ENCODE peak calls at places on chromosomes 13 and 19, in five cellular contexts. V, S, E, Y and O are unnamed samples.

GRCh38 chr19:52099497-52100138 is 4.1 kb upstream of the ZNF841 start:
- DNase-seq in S (no peak), E (no peak), Y (peak), V (no peak), O (no peak)

GRCh38 chr13:72255908-72256307 is 388.9 kb upstream of the DACH1 start:
- DNase-seq in Y (no peak), E (peak), V (no peak), S (peak), O (no peak)

GRCh38 chr13:54657588-54657987 is 1629.0 kb downstream of the OLFM4 start:
- DNase-seq in S (no peak), V (no peak), E (no peak), Y (no peak), O (no peak)

GRCh38 chr19:54299126-54299498 is 13.9 kb downstream of the LILRA5 start:
- DNase-seq in Y (no peak), V (no peak), E (no peak), S (no peak), O (no peak)

GRCh38 chr19:54660306-54660705 is 2.5 kb upstream of the LILRB4 start:
- DNase-seq in S (no peak), E (no peak), V (no peak), Y (no peak), O (no peak)

GRCh38 chr19:51799311-51799997 is 4.5 kb downstream of the FPR3 start:
- DNase-seq in Y (peak), E (no peak), V (peak), S (peak), O (no peak)

GRCh38 chr19:595326-596262 is 5.9 kb downstream of the HCN2 start:
- DNase-seq in E (no peak), S (no peak), V (no peak), Y (no peak), O (no peak)

GRCh38 chr13:109135018-109135417 is 505.6 kb downstream of the MYO16 start:
- DNase-seq in E (no peak), V (no peak), Y (no peak), S (no peak), O (no peak)

GRCh38 chr19:45497791-45498190 is 452 bp upstream of the PPM1N start:
- DNase-seq in E (peak), Y (no peak), V (no peak), S (no peak), O (no peak)

GRCh38 chr13:60370343-60370742 is 26.7 kb upstream of the TDRD3 start:
- DNase-seq in V (no peak), Y (no peak), S (no peak), E (no peak), O (no peak)

GRCh38 chr13:60372141-60372540 is 24.9 kb upstream of the TDRD3 start:
- DNase-seq in E (no peak), S (no peak), Y (no peak), V (no peak), O (no peak)

GRCh38 chr13:60363288-60363687 is 33.7 kb upstream of the TDRD3 start:
- DNase-seq in S (no peak), E (no peak), Y (no peak), V (no peak), O (no peak)

GRCh38 chr13:60369242-60369641 is 27.8 kb upstream of the TDRD3 start:
- DNase-seq in E (no peak), Y (no peak), S (no peak), V (no peak), O (no peak)
- TF ChIP-seq CTCF in E (peak), Y (peak), S (peak), V (peak), O (no peak)

GRCh38 chr19:13831560-13832056 is 36.4 kb downstream of the ZSWIM4 start:
- DNase-seq in V (no peak), Y (peak), S (no peak), E (no peak), O (no peak)

GRCh38 chr19:13835791-13836723 is 40.8 kb downstream of the ZSWIM4 start:
- DNase-seq in E (peak), Y (peak), S (peak), V (no peak), O (no peak)

GRCh38 chr19:13832096-13832495 is 36.9 kb downstream of the ZSWIM4 start:
- DNase-seq in V (no peak), S (no peak), Y (peak), E (no peak), O (no peak)

GRCh38 chr19:13834308-13834790 is 39.1 kb downstream of the ZSWIM4 start:
- DNase-seq in E (peak), Y (peak), S (peak), V (no peak), O (no peak)

DNA sequence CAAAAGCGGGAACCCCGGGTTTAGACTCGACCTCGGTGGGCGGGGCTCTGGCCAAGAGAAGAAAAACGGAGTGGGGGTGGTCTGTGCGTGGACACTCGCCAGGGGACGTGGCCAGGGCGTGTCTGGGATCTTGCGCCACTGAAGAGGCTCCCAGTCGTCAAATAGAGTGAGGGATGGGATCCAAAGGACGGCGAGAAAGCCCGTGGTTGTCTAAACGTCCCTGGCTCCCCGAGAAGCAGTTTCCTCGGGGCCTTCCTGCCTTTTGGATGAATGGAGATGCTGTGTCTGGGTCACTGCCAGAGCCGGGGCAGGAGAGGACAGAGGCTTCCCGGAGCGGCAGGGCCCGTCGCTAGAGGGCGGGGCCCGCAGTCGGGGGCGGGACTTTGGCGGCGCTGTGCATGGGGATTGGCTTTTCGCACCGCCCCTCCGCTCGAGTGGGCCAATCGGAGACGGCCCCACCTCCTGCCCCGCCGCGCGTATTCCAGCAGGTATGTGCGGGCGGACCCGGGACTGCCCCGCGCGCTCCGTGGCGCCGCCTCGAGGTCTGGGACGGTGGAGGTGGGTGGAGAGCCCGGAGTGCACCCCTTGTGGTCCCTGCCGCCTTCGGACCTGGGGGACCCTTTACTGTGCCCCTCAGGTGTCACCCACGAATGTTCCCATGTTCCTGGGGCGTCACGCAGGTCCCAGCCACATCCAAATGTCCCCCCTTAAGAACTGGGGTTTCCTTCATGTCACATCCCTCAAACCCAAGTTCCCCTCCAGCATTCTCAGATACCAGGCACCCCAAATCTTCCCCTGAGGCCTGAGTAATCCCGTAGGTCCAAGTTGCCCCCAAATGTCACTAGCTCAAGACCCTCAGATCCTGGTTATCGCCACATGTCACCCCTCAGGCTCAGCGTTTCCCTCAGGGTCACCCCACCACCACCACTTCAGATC is 38.4 kb downstream of the ZSWIM4 start:
- DNase-seq in V (peak), E (peak), Y (peak), S (peak), O (peak)
- TF ChIP-seq CTCF in V (peak), E (peak), Y (no peak), S (peak), O (peak)

GRCh38 chr19:50148528-50148927 is 14.6 kb downstream of the IZUMO2 start:
- DNase-seq in Y (no peak), E (no peak), V (no peak), S (no peak), O (no peak)

GRCh38 chr19:50152578-50152977 is 10.5 kb downstream of the IZUMO2 start:
- DNase-seq in E (no peak), Y (no peak), S (no peak), V (no peak), O (no peak)

GRCh38 chr19:50147462-50148423 is 15.3 kb downstream of the IZUMO2 start:
- DNase-seq in Y (peak), S (peak), E (peak), V (peak), O (peak)
- TF ChIP-seq CTCF in Y (peak), S (peak), E (peak), V (peak), O (peak)

DNA sequence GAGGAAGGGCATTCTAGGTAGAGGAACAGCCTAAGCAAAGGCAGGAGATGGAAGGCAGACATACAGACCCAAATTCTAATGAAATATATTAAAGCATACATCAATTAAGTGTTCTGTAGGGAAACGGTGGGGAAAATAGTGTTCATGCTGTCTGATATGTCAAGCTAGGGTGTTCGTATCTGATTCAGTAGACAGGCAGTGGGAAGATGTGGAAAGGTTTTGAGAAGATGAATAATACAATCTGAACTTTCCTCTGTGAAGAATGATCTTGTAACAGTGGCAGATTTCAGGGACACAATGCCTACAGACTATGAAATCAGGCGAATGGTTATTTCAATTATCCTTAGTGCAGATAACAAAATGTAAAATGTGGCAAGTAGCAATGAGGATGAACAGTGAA is 594.2 kb downstream of the KCTD12 start:
- DNase-seq in S (no peak), E (no peak), Y (no peak), V (no peak), O (no peak)
- TF ChIP-seq CTCF in S (no peak), E (no peak), Y (no peak), V (no peak), O (no peak)

GRCh38 chr19:19320362-19321142 is at the start of the genes MAU2 and SUGP1:
- DNase-seq in E (peak), Y (peak), S (peak), V (peak), O (peak)
- TF ChIP-seq CTCF in E (no peak), Y (no peak), S (peak), V (peak), O (no peak)

GRCh38 chr19:3145909-3146676 is 10.3 kb downstream of the GNA15 start:
- DNase-seq in E (no peak), V (no peak), S (peak), Y (no peak), O (no peak)

GRCh38 chr19:3148503-3148902 is 12.7 kb downstream of the GNA15 start:
- DNase-seq in E (no peak), V (no peak), S (no peak), Y (no peak), O (no peak)

GRCh38 chr19:3149526-3150505 is 14.0 kb downstream of the GNA15 start:
- DNase-seq in V (no peak), Y (no peak), S (no peak), E (no peak), O (no peak)

GRCh38 chr19:3149089-3149488 is 13.3 kb downstream of the GNA15 start:
- DNase-seq in V (no peak), S (no peak), E (no peak), Y (no peak), O (no peak)

DNA sequence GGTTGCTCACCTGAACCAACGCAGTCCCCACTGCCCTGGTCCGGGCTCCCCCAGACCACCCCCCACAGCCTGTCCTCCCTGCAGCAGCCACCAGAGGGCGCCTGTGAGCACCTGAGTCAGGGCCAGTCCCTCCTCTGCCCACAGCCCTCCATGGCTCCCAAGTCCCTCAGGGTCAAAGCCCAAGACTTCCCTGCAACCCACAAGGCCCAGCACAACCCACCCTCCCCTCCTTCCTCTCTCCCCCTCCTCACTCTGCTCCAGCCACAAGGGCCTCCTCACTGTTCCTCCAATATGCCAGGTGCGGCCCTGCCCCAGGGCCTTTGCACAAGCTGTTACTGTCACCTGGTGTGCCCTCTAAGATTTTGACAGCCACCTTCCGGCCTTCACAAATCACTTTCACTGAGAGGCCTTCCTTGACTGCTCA is 10.9 kb downstream of the GNA15 start:
- DNase-seq in V (no peak), S (no peak), Y (no peak), E (peak), O (no peak)
- TF ChIP-seq CTCF in V (peak), S (peak), Y (peak), E (peak), O (peak)

GRCh38 chr19:9498183-9498902 is at the start of gene ZNF560:
- DNase-seq in E (peak), S (no peak), Y (peak), V (no peak), O (no peak)
- TF ChIP-seq CTCF in E (peak), S (no peak), Y (peak), V (no peak), O (no peak)

DNA sequence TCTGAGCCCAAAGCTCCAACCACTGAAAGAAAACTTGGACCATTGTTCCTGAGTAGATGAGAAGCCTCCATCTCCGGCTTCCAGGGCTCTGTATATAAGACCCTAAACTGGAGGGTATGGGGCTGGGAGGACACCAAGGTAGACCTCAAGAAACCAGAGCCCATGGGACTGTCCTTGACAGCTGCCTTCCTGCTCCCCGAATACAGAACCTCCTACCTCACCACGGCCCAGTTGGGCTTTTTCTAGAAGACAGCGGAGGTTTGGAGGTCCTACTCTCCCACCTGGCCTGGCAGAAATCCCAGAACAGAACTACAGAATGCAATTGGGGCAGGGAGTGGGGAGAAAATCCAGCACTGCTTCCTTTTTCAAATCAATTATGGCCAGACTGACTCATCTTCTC is 177.3 kb upstream of the ZNF507 start:
- DNase-seq in Y (no peak), V (no peak), S (no peak), E (no peak), O (no peak)
- TF ChIP-seq CTCF in Y (no peak), V (no peak), S (no peak), E (no peak), O (no peak)

GRCh38 chr13:31824705-31825512 is 85.6 kb downstream of the RXFP2 start:
- DNase-seq in E (peak), V (no peak), Y (no peak), S (no peak), O (no peak)
- TF ChIP-seq CTCF in E (peak), V (peak), Y (peak), S (no peak), O (peak)

GRCh38 chr13:49512578-49512977 is 16.8 kb downstream of the PHF11 start:
- DNase-seq in Y (no peak), S (no peak), E (no peak), V (no peak), O (no peak)

GRCh38 chr13:49521216-49521615 is 25.5 kb downstream of the PHF11 start:
- DNase-seq in Y (no peak), S (no peak), V (no peak), E (no peak), O (no peak)

GRCh38 chr13:49516467-49516866 is 20.7 kb downstream of the PHF11 start:
- DNase-seq in E (no peak), S (peak), Y (no peak), V (no peak), O (no peak)

GRCh38 chr13:49517461-49517860 is 21.7 kb downstream of the PHF11 start:
- DNase-seq in V (no peak), E (peak), S (no peak), Y (no peak), O (no peak)
- TF ChIP-seq CTCF in V (peak), E (peak), S (no peak), Y (no peak), O (no peak)